ENCODE peak calls at places on chromosomes 13 and 19, in four cellular contexts. One of them, this sample, is unnamed.

GRCh38 chr13:110200276-110200675 is 106.7 kb downstream of the COL4A1 start:
- DNase-seq in K562: no peak
- DNase-seq in GM12878: no peak
- DNase-seq in HepG2: no peak
- DNase-seq in this sample: no peak

GRCh38 chr13:37868691-37869505 is 674 bp downstream of the TRPC4 start:
- DNase-seq in GM12878: no peak
- DNase-seq in K562: no peak
- DNase-seq in HepG2: no peak
- DNase-seq in this sample: peak; percentile 50

GRCh38 chr13:86082116-86082515 is 282.9 kb upstream of the SLITRK6 start:
- DNase-seq in HepG2: no peak
- DNase-seq in GM12878: no peak
- DNase-seq in K562: no peak
- DNase-seq in this sample: no peak

GRCh38 chr13:114115191-114115671 is 17.2 kb downstream of the RASA3 start:
- DNase-seq in GM12878: no peak
- DNase-seq in HepG2: peak; percentile 33
- DNase-seq in K562: peak; percentile 45
- DNase-seq in this sample: peak; percentile 94

GRCh38 chr13:50682966-50683365 is 160.5 kb downstream of the DLEU7 start:
- DNase-seq in K562: no peak
- DNase-seq in GM12878: no peak
- DNase-seq in HepG2: no peak
- DNase-seq in this sample: no peak

GRCh38 chr19:54684537-54684936 is 21.8 kb downstream of the LILRB4 start:
- DNase-seq in HepG2: peak; percentile 49
- DNase-seq in GM12878: no peak
- DNase-seq in K562: peak; percentile 64
- DNase-seq in this sample: no peak

GRCh38 chr13:108495686-108496363 is 133.6 kb upstream of the MYO16 start:
- DNase-seq in K562: no peak
- DNase-seq in GM12878: no peak
- DNase-seq in HepG2: no peak
- DNase-seq in this sample: no peak

GRCh38 chr13:21676611-21677021 is 5.7 kb downstream of the FGF9 start:
- DNase-seq in GM12878: no peak
- DNase-seq in K562: no peak
- DNase-seq in HepG2: no peak
- DNase-seq in this sample: no peak

GRCh38 chr19:13428352-13428751 is 77.9 kb downstream of the CACNA1A start:
- DNase-seq in HepG2: no peak
- DNase-seq in GM12878: no peak
- DNase-seq in K562: peak; percentile 32
- DNase-seq in this sample: peak; percentile 17

GRCh38 chr19:50658438-50659317 is 9.4 kb downstream of the C19orf81 start:
- DNase-seq in GM12878: no peak
- DNase-seq in HepG2: no peak
- DNase-seq in K562: peak; percentile 99
- DNase-seq in this sample: peak; percentile 64

GRCh38 chr19:40241125-40241808 is 14.8 kb upstream of the CCNP start:
- DNase-seq in GM12878: no peak
- DNase-seq in HepG2: no peak
- DNase-seq in K562: no peak
- DNase-seq in this sample: no peak

GRCh38 chr19:54460230-54461005 is 3.2 kb downstream of the LENG9 start:
- DNase-seq in GM12878: no peak
- DNase-seq in HepG2: no peak
- DNase-seq in K562: no peak
- DNase-seq in this sample: no peak

GRCh38 chr19:18290250-18291018 is 9.0 kb upstream of the JUND start:
- DNase-seq in K562: peak; percentile 37
- DNase-seq in HepG2: no peak
- DNase-seq in GM12878: peak; percentile 79
- DNase-seq in this sample: peak; percentile 52

GRCh38 chr19:18286973-18287635 is 5.7 kb upstream of the JUND start:
- DNase-seq in GM12878: no peak
- DNase-seq in K562: no peak
- DNase-seq in HepG2: no peak
- DNase-seq in this sample: no peak

GRCh38 chr19:18291019-18291524 is 9.7 kb upstream of the JUND start:
- DNase-seq in K562: no peak
- DNase-seq in HepG2: no peak
- DNase-seq in GM12878: no peak
- DNase-seq in this sample: no peak

GRCh38 chr19:18289471-18290066 is 8.1 kb upstream of the JUND start:
- DNase-seq in GM12878: no peak
- DNase-seq in HepG2: no peak
- DNase-seq in K562: no peak
- DNase-seq in this sample: no peak

GRCh38 chr19:18287836-18288772 is 6.7 kb upstream of the JUND start:
- DNase-seq in GM12878: no peak
- DNase-seq in HepG2: no peak
- DNase-seq in K562: no peak
- DNase-seq in this sample: no peak
- H2AFZ ChIP-seq in GM12878: no peak overlapping the region
- H2AFZ ChIP-seq in HepG2: no peak overlapping the region
- H2AFZ ChIP-seq in K562: no peak overlapping the region
- H2AFZ ChIP-seq in this sample: peak overlapping the region; percentile 83

DNA sequence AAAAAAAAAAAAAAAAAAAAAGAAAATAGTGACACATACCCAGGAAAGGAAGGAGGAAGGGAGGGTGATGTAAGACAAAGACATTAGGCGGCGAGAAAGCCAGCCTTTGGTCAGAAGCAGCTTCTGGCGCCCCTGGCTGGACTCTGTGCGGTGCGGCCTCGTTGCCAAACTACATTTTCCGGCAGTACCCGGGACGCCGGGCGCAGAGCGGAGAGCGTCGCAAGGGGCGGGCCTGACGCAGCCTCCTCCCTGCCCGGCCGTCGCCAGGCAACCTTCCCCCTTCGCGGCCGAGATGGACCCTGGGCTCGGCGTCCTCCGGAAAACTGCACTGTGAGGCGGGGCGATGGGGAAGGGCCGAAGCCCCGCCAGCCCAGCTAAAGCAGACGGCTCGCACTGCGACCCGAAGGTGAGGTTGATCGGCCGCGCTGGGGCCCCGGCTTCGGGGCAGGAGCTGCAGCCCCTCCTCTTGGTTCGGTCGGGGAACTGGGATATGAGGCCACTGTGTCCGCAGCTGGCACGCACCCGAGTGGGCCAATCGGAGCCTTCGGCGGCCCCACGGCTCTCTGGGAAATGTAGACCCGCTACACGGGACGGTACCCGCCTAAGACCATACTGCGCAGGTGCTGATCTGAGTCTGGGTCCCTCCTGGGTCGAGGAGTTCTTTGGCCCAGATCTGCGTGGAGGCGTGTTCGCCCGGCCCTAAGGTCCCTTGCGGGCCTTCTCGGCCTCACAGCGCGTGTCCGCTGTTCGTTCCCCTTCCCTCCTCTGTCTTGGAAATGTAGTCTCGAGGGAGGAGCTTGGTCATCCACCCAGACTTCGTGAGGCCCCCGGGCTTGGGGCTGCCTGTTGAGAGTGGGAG is 2.3 kb upstream of the MZF1 start:
- DNase-seq in K562: peak; percentile 87
- DNase-seq in HepG2: peak; percentile 83
- DNase-seq in GM12878: peak; percentile 58
- DNase-seq in this sample: peak; percentile 85
- TF ChIP-seq POLR2A in K562: peak; percentile 81
- TF ChIP-seq POLR2A in HepG2: peak; percentile 95
- TF ChIP-seq POLR2A in GM12878: peak; percentile 75
- TF ChIP-seq POLR2A in this sample: peak; percentile 87

GRCh38 chr19:44032001-44032610 is 6.9 kb downstream of the ZNF222 start:
- DNase-seq in GM12878: no peak
- DNase-seq in HepG2: no peak
- DNase-seq in K562: no peak
- DNase-seq in this sample: no peak
- TF ChIP-seq MXI1 in GM12878: no peak
- TF ChIP-seq MXI1 in HepG2: no peak
- TF ChIP-seq MXI1 in K562: no peak
- TF ChIP-seq MXI1 in this sample: no peak

GRCh38 chr13:76719955-76720354 is 166.2 kb downstream of the KCTD12 start:
- DNase-seq in HepG2: no peak
- DNase-seq in GM12878: no peak
- DNase-seq in K562: no peak
- DNase-seq in this sample: no peak

GRCh38 chr13:76715621-76716020 is 170.6 kb downstream of the KCTD12 start:
- DNase-seq in HepG2: no peak
- DNase-seq in K562: no peak
- DNase-seq in GM12878: no peak
- DNase-seq in this sample: no peak

GRCh38 chr13:76715043-76715442 is 171.2 kb downstream of the KCTD12 start:
- DNase-seq in GM12878: no peak
- DNase-seq in HepG2: no peak
- DNase-seq in K562: no peak
- DNase-seq in this sample: no peak

GRCh38 chr13:76720416-76720815 is 165.8 kb downstream of the KCTD12 start:
- DNase-seq in GM12878: no peak
- DNase-seq in K562: no peak
- DNase-seq in HepG2: no peak
- DNase-seq in this sample: no peak

GRCh38 chr13:76717092-76717491 is 169.1 kb downstream of the KCTD12 start:
- DNase-seq in HepG2: no peak
- DNase-seq in GM12878: no peak
- DNase-seq in K562: peak; percentile 2
- DNase-seq in this sample: peak; percentile 73
- H2AFZ ChIP-seq in HepG2: no peak overlapping the region
- H2AFZ ChIP-seq in GM12878: no peak overlapping the region
- H2AFZ ChIP-seq in K562: no peak overlapping the region
- H2AFZ ChIP-seq in this sample: no peak overlapping the region

DNA sequence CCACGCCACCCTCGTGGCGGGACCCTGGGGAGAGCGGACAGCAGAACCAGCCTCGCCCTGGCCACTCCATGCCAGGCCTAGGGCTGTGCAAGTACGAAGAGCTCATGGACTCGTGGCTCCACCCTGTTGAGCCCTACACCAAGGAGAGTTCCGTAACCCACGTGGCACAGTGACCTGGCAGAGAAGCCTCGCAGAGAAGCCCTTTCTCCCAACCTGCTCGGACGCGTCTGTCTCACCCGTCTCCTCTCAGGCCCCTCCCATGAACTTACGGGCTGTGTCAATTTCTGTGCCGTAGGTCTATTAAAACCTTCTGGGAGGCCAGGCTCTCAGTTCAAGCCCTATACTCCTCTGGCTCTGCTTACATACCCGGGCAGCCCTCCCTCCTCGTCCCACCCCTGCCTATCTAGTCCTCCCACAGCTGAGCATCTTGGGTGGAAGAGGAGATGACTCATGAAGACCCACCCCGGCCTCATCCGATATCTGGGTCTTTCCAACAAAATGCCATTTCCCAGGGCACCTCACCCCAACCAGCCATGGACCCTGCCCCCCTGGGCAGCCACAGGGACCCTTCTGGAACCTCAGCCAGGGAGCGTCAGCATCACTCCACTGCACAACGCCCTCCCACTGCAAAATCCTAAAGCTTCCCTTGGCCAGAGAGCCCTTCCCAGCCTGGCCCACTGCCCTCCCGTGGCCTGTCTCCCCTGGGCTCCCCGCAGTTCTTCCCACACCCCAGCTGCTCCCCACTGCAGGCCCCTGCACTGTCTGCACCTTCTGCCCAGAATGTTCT is 2.4 kb downstream of the UBXN6 start:
- DNase-seq in HepG2: no peak
- DNase-seq in GM12878: no peak
- DNase-seq in K562: peak; percentile 90
- DNase-seq in this sample: peak; percentile 62
- TF ChIP-seq POLR2A in HepG2: no peak
- TF ChIP-seq POLR2A in GM12878: no peak
- TF ChIP-seq POLR2A in K562: no peak
- TF ChIP-seq POLR2A in this sample: no peak

DNA sequence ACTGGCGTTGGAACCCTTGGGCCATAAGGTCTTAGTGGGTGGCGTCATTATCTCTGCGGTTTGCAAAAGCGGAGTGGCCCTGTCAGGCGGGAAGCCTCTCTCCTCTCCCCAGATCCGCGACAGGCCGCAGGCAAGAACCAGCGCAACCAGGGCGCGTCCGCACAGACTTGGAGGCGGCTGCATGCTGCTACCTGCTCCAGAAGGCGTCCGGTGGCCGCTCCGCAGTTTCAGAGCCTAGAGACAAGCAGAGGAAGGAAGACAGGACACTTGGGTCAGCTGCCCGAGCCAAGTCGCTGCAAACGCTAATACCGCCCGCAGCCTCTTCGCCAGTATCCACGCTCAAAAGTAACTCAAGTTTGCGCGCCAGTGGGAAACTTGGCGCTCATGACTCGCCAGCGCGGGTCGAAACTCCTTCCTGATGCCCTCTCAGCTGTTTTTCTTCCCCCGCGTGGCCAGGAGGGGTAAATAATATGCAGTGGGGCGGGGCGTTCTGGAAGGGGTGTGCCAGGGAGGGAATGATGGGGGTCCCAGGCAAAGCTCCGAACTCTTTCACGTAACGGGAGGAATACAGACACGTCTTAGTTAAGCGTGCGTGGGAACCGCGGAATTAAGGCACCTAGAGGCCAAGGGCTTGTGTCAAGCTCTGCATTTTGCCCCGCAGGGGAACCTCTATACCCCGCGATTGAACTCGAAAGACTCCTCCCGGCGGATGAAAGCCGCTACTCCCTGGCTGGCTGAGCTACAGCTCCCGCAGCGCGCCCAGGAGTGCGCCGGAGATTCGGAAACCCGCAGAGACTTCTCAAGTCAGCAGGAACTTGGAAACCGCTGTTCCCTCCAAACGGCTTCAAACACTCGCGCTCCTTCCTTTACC is at the start of gene EDNRB:
- DNase-seq in HepG2: no peak
- DNase-seq in GM12878: no peak
- DNase-seq in K562: no peak
- DNase-seq in this sample: peak; percentile 17
- TF ChIP-seq MXI1 in HepG2: no peak
- TF ChIP-seq MXI1 in GM12878: no peak
- TF ChIP-seq MXI1 in K562: no peak
- TF ChIP-seq MXI1 in this sample: no peak

DNA sequence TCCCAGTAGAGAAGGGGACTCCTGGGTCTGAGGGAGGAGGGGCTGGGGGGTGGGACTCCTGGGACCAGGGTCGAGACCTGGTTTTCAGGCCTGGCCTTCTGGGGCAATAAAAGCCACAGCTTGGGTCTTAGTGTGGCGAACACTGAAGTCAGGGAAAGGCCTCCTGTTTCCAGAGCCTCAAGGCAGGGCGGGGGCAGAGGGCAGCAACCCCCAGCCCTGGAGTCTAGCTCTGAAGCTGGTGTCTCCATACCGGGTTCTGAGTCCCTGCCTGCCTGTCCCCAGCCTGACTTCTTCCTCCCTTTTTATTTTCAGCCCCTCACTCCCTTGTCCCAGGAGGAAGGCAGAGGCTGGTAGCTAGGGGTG is 291 bp upstream of the GRIN2D start:
- DNase-seq in K562: no peak
- DNase-seq in HepG2: no peak
- DNase-seq in GM12878: no peak
- DNase-seq in this sample: no peak
- H2AFZ ChIP-seq in K562: peak overlapping the region; percentile 78
- H2AFZ ChIP-seq in HepG2: no peak overlapping the region
- H2AFZ ChIP-seq in GM12878: no peak overlapping the region
- H2AFZ ChIP-seq in this sample: peak overlapping the region; percentile 79